ENCODE peak calls at places on chromosome 15, in nine cellular contexts. W is esophagus squamous epithelium, H is mucosa of descending colon, E is BE2C, Y is K562, S is adrenal gland, J is Peyer's patch, G is adipocyte, O is neural progenitor cell. B is an unnamed sample. For H3K9me3, the result is how much of the 10 kb centered on the place peaks cover.

GRCh38 chr15:72778796-72779195 is 4.8 kb downstream of the ADPGK start:
- DNase-seq in G (no peak), Y (no peak), O (no peak), E (no peak), W (no peak), S (no peak), H (no peak), J (no peak), B (no peak)

GRCh38 chr15:58442122-58442521 is 10.3 kb downstream of the LIPC start:
- DNase-seq in G (peak), S (no peak), J (no peak), W (no peak), Y (no peak), E (no peak), O (no peak), H (no peak), B (no peak)

GRCh38 chr15:73352082-73352481 is 16.7 kb downstream of the HCN4 start:
- DNase-seq in G (no peak), H (no peak), E (no peak), Y (no peak), J (no peak), O (no peak), S (no peak), W (no peak), B (no peak)

GRCh38 chr15:62895139-62895866 is 147.2 kb upstream of the TPM1 start:
- DNase-seq in J (no peak), G (peak), E (no peak), O (no peak), W (no peak), S (no peak), Y (no peak), H (no peak), B (no peak)

GRCh38 chr15:98674336-98674735 is 26.0 kb downstream of the IGF1R start:
- DNase-seq in H (no peak), E (no peak), G (no peak), J (no peak), W (no peak), S (no peak), Y (no peak), O (no peak), B (no peak)

GRCh38 chr15:43859546-43859945 is 32.7 kb downstream of the WDR76 start:
- DNase-seq in O (no peak), E (no peak), W (no peak), H (no peak), G (no peak), S (no peak), J (no peak), Y (no peak), B (no peak)

GRCh38 chr15:63059573-63060216 is 17.1 kb downstream of the TPM1 start:
- DNase-seq in E (no peak), J (no peak), H (no peak), Y (no peak), G (no peak), S (no peak), W (no peak), O (no peak), B (no peak)

GRCh38 chr15:59532770-59533379 is 78.7 kb upstream of the GCNT3 start:
- DNase-seq in Y (peak), H (no peak), S (peak), E (peak), J (no peak), O (peak), G (peak), W (no peak), B (peak)

GRCh38 chr15:93730724-93731123 is 500.6 kb upstream of the MCTP2 start:
- DNase-seq in W (no peak), G (no peak), E (no peak), S (no peak), H (no peak), J (no peak), O (no peak), Y (no peak), B (no peak)

GRCh38 chr15:85624241-85624855 is 170.4 kb downstream of the KLHL25 start:
- DNase-seq in Y (no peak), G (peak), W (no peak), O (no peak), J (no peak), E (no peak), H (no peak), S (no peak), B (no peak)

GRCh38 chr15:62658498-62658897 is 384.0 kb upstream of the TPM1 start:
- DNase-seq in H (no peak), O (no peak), W (no peak), S (no peak), Y (peak), G (no peak), J (no peak), E (no peak), B (no peak)

GRCh38 chr15:58409861-58410260 is 21.9 kb upstream of the LIPC start:
- DNase-seq in S (no peak), Y (no peak), J (no peak), W (no peak), O (no peak), G (peak), E (no peak), H (no peak), B (no peak)

GRCh38 chr15:36936652-36937051 is 163.7 kb downstream of the MEIS2 start:
- DNase-seq in S (no peak), W (no peak), E (no peak), O (no peak), Y (no peak), J (no peak), G (peak), H (no peak), B (no peak)

GRCh38 chr15:34439878-34440277 is 2.3 kb upstream of the GOLGA8A start:
- DNase-seq in G (no peak), H (no peak), O (no peak), J (no peak), W (no peak), E (no peak), S (no peak), Y (peak), B (no peak)
- H3K9me3 ChIP-seq in G (under half), H (under half), O (under half), J (under half), W (under half), E (under half), S (under half), Y (under half), B (under half)

GRCh38 chr15:79924379-79924778 is 27.6 kb upstream of the MTHFS start:
- DNase-seq in Y (no peak), O (peak), W (no peak), E (no peak), G (no peak), J (no peak), S (no peak), H (peak), B (no peak)

GRCh38 chr15:79919749-79920511 is 23.1 kb upstream of the MTHFS start:
- DNase-seq in S (no peak), J (no peak), W (no peak), H (no peak), G (no peak), O (peak), Y (no peak), E (no peak), B (no peak)

GRCh38 chr15:79923515-79924169 is 26.8 kb upstream of the MTHFS start:
- DNase-seq in H (peak), G (peak), W (peak), J (peak), S (peak), Y (peak), O (peak), E (peak), B (peak)

GRCh38 chr15:79922512-79923067 is 25.8 kb upstream of the MTHFS start:
- DNase-seq in J (no peak), Y (no peak), E (no peak), H (no peak), G (no peak), W (no peak), S (no peak), O (no peak), B (no peak)

DNA sequence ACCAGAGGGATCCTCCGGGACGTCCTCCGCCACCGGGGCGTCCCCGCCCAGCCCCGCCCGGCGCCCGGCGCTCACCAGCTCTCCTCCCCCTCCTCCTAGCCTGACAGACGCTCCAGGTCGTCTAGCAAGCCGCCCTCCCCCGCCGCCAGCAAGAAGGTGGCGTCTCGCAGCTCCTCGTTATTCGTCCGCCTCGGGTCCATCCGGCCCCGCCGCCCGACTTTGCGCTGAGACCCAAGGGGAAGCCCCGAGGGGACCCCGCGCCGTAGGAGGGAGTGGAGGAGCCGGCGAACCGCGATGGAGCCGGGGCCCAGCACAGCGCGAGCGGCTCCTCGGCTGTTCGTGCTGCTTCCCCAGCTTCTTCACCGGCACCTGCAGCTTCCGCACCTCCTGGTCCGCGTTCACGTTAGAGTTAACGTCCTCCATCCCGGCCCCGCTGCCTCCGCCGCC is 26.3 kb upstream of the MTHFS start:
- DNase-seq in H (peak), G (peak), E (peak), W (no peak), S (peak), Y (peak), J (peak), O (peak), B (peak)
- H3K9me3 ChIP-seq in H (under half), G (under half), E (under half), W (under half), S (under half), Y (under half), J (under half), O (under half), B (under half)

GRCh38 chr15:97030251-97030650 is 699.8 kb downstream of the NR2F2 start:
- DNase-seq in Y (no peak), W (no peak), O (no peak), H (no peak), E (no peak), G (no peak), S (no peak), J (no peak), B (no peak)
- H3K9me3 ChIP-seq in Y (under half), W (under half), O (under half), H (under half), E (under half), G (under half), S (under half), J (under half), B (under half)

GRCh38 chr15:91855684-91856553 is 2.4 kb downstream of the SLCO3A1 start:
- DNase-seq in W (no peak), H (peak), O (peak), J (no peak), Y (no peak), S (no peak), G (peak), E (peak), B (peak)

GRCh38 chr15:91857224-91857585 is 3.7 kb downstream of the SLCO3A1 start:
- DNase-seq in W (no peak), S (no peak), Y (no peak), J (no peak), O (no peak), G (no peak), H (no peak), E (no peak), B (no peak)

GRCh38 chr15:91853501-91853967 is at the start of gene SLCO3A1:
- DNase-seq in W (no peak), O (peak), S (peak), Y (peak), E (peak), H (peak), G (peak), J (peak), B (peak)

GRCh38 chr15:91853968-91854943 is 748 bp downstream of the SLCO3A1 start:
- DNase-seq in Y (no peak), S (peak), G (peak), J (peak), W (no peak), O (peak), E (peak), H (peak), B (no peak)

DNA sequence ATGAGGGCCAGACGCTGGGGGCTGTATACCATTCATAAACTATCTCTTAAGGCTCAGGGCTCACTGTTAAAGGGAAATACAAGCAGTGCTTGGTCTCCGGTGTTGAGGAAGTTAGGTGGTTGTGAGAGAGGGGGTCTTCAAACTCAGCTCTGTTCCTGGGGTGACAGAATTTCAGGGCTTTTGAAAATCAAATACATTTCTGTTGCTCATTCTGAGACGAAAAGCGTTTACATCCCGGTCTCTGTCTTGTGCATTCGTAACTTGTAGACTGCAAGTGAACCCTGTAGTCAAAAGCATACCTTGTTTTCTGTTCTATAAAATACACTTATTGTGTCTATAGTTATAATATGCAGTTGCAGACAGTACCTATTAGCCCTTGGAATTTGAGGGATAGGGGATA is 1.7 kb downstream of the SLCO3A1 start:
- DNase-seq in J (no peak), S (no peak), Y (no peak), E (no peak), G (no peak), H (no peak), O (no peak), W (no peak), B (no peak)
- H3K9me3 ChIP-seq in J (under half), S (under half), Y (under half), E (under half), G (under half), H (under half), O (under half), W (under half), B (under half)

DNA sequence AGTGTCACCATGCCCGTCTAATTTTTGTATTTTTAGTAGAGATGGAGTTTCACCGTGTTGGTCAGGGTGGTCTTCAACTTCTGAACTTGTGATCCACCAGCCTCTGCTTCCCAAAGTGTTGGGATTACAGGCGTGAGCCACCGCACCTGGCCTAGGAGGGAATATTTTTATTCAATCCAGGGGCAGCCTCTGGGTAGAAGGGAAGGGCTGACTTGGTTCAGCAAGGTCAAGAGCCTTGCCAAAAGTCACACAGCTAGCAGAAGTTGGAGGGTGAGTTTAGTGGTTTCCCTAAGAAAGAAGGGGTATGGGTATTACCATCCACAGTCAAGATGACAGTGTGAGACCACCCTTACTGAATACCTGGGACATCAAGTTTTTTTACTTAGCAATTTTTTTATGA is 4.9 kb upstream of the AEN start:
- DNase-seq in W (no peak), G (no peak), S (no peak), O (no peak), Y (no peak), J (no peak), E (no peak), H (no peak), B (no peak)
- H3K9me3 ChIP-seq in W (under half), G (under half), S (under half), O (under half), Y (under half), J (under half), E (under half), H (under half), B (under half)

DNA sequence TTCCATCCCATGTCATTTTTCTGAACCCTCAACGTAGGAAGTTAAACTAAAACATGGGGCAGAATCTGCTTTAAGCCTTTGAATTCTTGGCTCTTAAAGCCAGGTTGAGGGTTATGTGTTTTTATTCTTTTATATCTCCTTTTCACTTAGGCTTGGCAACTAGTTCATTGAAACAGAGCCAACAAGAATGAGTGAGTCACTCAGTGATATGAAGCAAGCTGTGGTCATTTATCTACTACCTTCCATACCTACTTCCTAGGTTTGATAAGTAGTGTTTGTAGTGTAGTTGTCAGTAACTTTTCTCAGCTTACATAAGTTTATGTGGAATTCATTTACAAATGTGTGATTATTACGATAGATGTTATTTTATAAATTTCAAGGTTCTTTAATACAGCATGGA is 67.4 kb downstream of the SNRPN start:
- DNase-seq in G (peak), W (no peak), Y (no peak), H (no peak), E (no peak), S (no peak), O (no peak), J (no peak), B (no peak)
- H3K9me3 ChIP-seq in G (half or more), W (half or more), Y (under half), H (half or more), E (under half), S (under half), O (under half), J (under half), B (under half)